ENCODE peak calls at places on chromosomes 4 and X, in nine cellular contexts. G is A172; Z is NCI-H1092 treated with DMSO at 0.1 percent for 48 hours; M is sciatic nerve; O is activated CD4-positive, alpha-beta T cell treated with anti-CD3 and anti-CD28 coated beads for 24 hours; A is upper lobe of right lung; R is stimulated activated CD4-positive, alpha-beta T cell treated with anti-CD3 and anti-CD28 coated beads, Interleukin-4, amount 100 ng/mL, for 48 hours; D is GM13976; F is tibial artery. T is an unnamed sample.

GRCh38 chrX:17830211-17830610 is 30.9 kb downstream of the RAI2 start:
- DNase-seq in A (no peak), R (no peak), F (no peak), O (no peak), D (no peak), Z (no peak), G (no peak), M (no peak), T (no peak)

GRCh38 chr4:137540356-137540755 is 8.1 kb upstream of the PCDH18 start:
- DNase-seq in F (no peak), G (no peak), Z (no peak), M (no peak), O (no peak), R (no peak), D (no peak), A (no peak), T (no peak)

GRCh38 chr4:6987566-6987920 is 55.6 kb upstream of the TADA2B start:
- DNase-seq in Z (no peak), M (no peak), F (no peak), D (no peak), G (peak; percentile 16), A (no peak), O (no peak), R (no peak), T (peak; percentile 48)

GRCh38 chrX:39633293-39633692 is 464.5 kb downstream of the BCOR start:
- DNase-seq in O (no peak), Z (no peak), F (no peak), M (no peak), R (no peak), A (no peak), G (peak; percentile 22), D (no peak), T (peak; percentile 20)

GRCh38 chr4:169971456-169972015 is 54.7 kb downstream of the MFAP3L start:
- DNase-seq in O (no peak), D (no peak), F (peak; percentile 24), R (no peak), A (no peak), M (no peak), Z (no peak), G (no peak), T (no peak)

GRCh38 chr4:6324999-6325790 is 55.5 kb downstream of the WFS1 start:
- DNase-seq in O (no peak), Z (no peak), A (peak; percentile 82), R (no peak), M (no peak), D (no peak), F (no peak), G (peak; percentile 86), T (peak; percentile 32)

GRCh38 chr4:92615049-92615448 is 311.3 kb downstream of the GRID2 start:
- DNase-seq in A (no peak), G (no peak), R (no peak), D (no peak), F (no peak), Z (no peak), O (no peak), M (no peak), T (no peak)

GRCh38 chr4:88090898-88091297 is 67.5 kb downstream of the ABCG2 start:
- DNase-seq in D (no peak), O (no peak), R (no peak), G (no peak), F (no peak), M (no peak), Z (no peak), A (no peak), T (no peak)

GRCh38 chr4:153223418-153223792 is 19.2 kb downstream of the TRIM2 start:
- DNase-seq in Z (peak; percentile 67), G (no peak), F (no peak), R (no peak), A (no peak), D (no peak), O (no peak), M (no peak), T (peak; percentile 28)

GRCh38 chr4:71549516-71550160 is 210.8 kb downstream of the SLC4A4 start:
- DNase-seq in F (no peak), G (no peak), A (no peak), M (no peak), R (no peak), O (no peak), D (no peak), Z (no peak), T (no peak)

GRCh38 chrX:154516655-154517100 is 646 bp upstream of the FAM3A start:
- DNase-seq in R (no peak), A (no peak), Z (no peak), G (no peak), O (no peak), M (no peak), F (peak; percentile 44), D (no peak), T (peak; percentile 31)

GRCh38 chrX:64850371-64851082 is 125.7 kb downstream of the ZC4H2 start:
- DNase-seq in O (no peak), D (no peak), F (no peak), R (no peak), G (no peak), M (no peak), Z (no peak), A (no peak), T (no peak)

GRCh38 chr4:137125011-137125410 is 407.3 kb downstream of the PCDH18 start:
- DNase-seq in Z (no peak), R (no peak), O (no peak), A (no peak), D (no peak), M (no peak), F (peak; percentile 30), G (peak; percentile 46), T (peak; percentile 74)

GRCh38 chr4:6372649-6373525 is 99.5 kb downstream of the PPP2R2C start:
- DNase-seq in R (no peak), G (peak; percentile 61), Z (peak; percentile 18), A (no peak), M (no peak), D (peak; percentile 76), O (no peak), F (no peak), T (peak; percentile 48)

GRCh38 chr4:151324449-151325319 is 721 bp downstream of the SH3D19 start:
- DNase-seq in G (peak; percentile 74), R (no peak), O (no peak), M (peak; percentile 60), Z (peak; percentile 22), F (peak; percentile 45), D (peak; percentile 35), A (peak; percentile 71), T (peak; percentile 82)

GRCh38 chrX:41300758-41301437 is 33.1 kb upstream of the DDX3X start:
- DNase-seq in F (peak; percentile 42), R (no peak), G (peak; percentile 64), O (no peak), Z (no peak), D (no peak), M (no peak), A (no peak), T (peak; percentile 73)

GRCh38 chr4:54838301-54838700 is 180.5 kb downstream of the KIT start:
- DNase-seq in Z (no peak), R (no peak), G (no peak), M (no peak), O (no peak), A (no peak), F (no peak), D (no peak), T (no peak)

GRCh38 chr4:128301979-128302378 is 14.4 kb upstream of the PGRMC2 start:
- DNase-seq in Z (no peak), A (no peak), F (no peak), D (no peak), M (no peak), O (no peak), G (no peak), R (no peak), T (no peak)

GRCh38 chr4:62706423-62706822 is 1506.3 kb downstream of the ADGRL3 start:
- DNase-seq in R (no peak), M (no peak), G (no peak), O (no peak), Z (no peak), A (no peak), D (no peak), F (no peak), T (no peak)

GRCh38 chr4:163693211-163693610 is 198.7 kb downstream of the TMA16 start:
- DNase-seq in M (no peak), G (peak; percentile 47), Z (no peak), O (no peak), F (no peak), D (no peak), R (no peak), A (no peak), T (peak; percentile 57)

GRCh38 chr4:69568787-69569186 is 70.7 kb downstream of the UGT2A2 start:
- DNase-seq in F (no peak), A (no peak), O (no peak), M (no peak), G (no peak), Z (no peak), R (no peak), D (no peak), T (no peak)

GRCh38 chr4:181939199-181939945 is 303.8 kb upstream of the TENM3 start:
- DNase-seq in M (no peak), Z (no peak), F (no peak), A (no peak), D (no peak), O (no peak), G (peak; percentile 85), R (no peak), T (no peak)

GRCh38 chrX:11944486-11944885 is 186.4 kb downstream of the MSL3 start:
- DNase-seq in Z (peak; percentile 50), G (peak; percentile 80), M (no peak), F (no peak), O (no peak), R (peak; percentile 1), A (no peak), D (peak; percentile 3), T (peak; percentile 77)

GRCh38 chr4:152072001-152072485 is 311.2 kb upstream of the GATB start:
- DNase-seq in A (no peak), F (no peak), G (no peak), Z (peak; percentile 8), R (no peak), O (no peak), M (no peak), D (no peak), T (peak; percentile 4)

GRCh38 chr4:85147481-85148076 is 181.1 kb upstream of the WDFY3 start:
- DNase-seq in R (no peak), O (no peak), A (no peak), M (peak; percentile 65), G (peak; percentile 55), Z (peak; percentile 85), F (peak; percentile 59), D (peak; percentile 52), T (peak; percentile 67)

GRCh38 chr4:66736593-66736992 is 808.7 kb downstream of the CENPC start:
- DNase-seq in R (no peak), Z (peak; percentile 58), M (no peak), F (no peak), O (no peak), A (no peak), D (no peak), G (no peak), T (no peak)

GRCh38 chrX:6574762-6575161 is 39.8 kb upstream of the VCX3A start:
- DNase-seq in Z (no peak), R (no peak), D (no peak), A (no peak), G (no peak), O (no peak), M (no peak), F (no peak), T (no peak)

GRCh38 chrX:96147645-96148044 is 537.0 kb upstream of the DIAPH2 start:
- DNase-seq in R (no peak), O (no peak), M (no peak), G (no peak), F (no peak), D (no peak), Z (no peak), A (no peak), T (no peak)

GRCh38 chrX:22699591-22700091 is 300.1 kb upstream of the DDX53 start:
- DNase-seq in R (no peak), D (no peak), O (no peak), G (no peak), F (peak; percentile 26), Z (no peak), A (no peak), M (no peak), T (no peak)

GRCh38 chr4:164959896-164960295 is 17.6 kb downstream of the TRIM61 start:
- DNase-seq in R (no peak), O (no peak), A (no peak), Z (no peak), D (no peak), G (peak; percentile 15), F (no peak), M (no peak), T (peak; percentile 28)